ENCODE peak calls at places on chromosome 11, in eight cellular contexts. V, O, N, K, A, M, W and H are unnamed samples.

GRCh38 chr11:60078742-60079141 is 9.7 kb upstream of the MS4A2 start:
- DNase-seq in M (no peak), V (no peak), N (no peak), A (no peak), K (no peak), O (no peak), W (no peak), H (no peak)

GRCh38 chr11:133545199-133545709 is 13.0 kb upstream of the OPCML start:
- DNase-seq in V (peak; percentile 66), K (no peak), M (no peak), A (no peak), W (peak; percentile 68), N (no peak), O (no peak), H (no peak)

GRCh38 chr11:43021466-43021865 is 290.3 kb upstream of the API5 start:
- DNase-seq in A (no peak), K (no peak), V (peak; percentile 33), M (no peak), N (no peak), W (peak; percentile 59), O (no peak), H (no peak)

GRCh38 chr11:16511109-16511806 is 154.9 kb upstream of the SOX6 start:
- DNase-seq in O (peak; percentile 3), N (no peak), M (peak; percentile 77), W (no peak), V (no peak), A (no peak), K (peak; percentile 38), H (no peak)

GRCh38 chr11:120709808-120710207 is 198.3 kb downstream of the GRIK4 start:
- DNase-seq in K (no peak), W (no peak), M (no peak), V (no peak), A (no peak), O (no peak), N (peak; percentile 23), H (no peak)

GRCh38 chr11:71212871-71213559 is 39.4 kb downstream of the SHANK2 start:
- DNase-seq in W (peak; percentile 36), V (no peak), O (peak; percentile 54), N (no peak), K (no peak), A (no peak), M (peak; percentile 4), H (no peak)

GRCh38 chr11:70881948-70882715 is 370.2 kb downstream of the SHANK2 start:
- DNase-seq in N (no peak), M (no peak), O (no peak), V (peak; percentile 47), A (no peak), W (peak; percentile 66), K (no peak), H (no peak)

GRCh38 chr11:111762526-111762925 is 3.7 kb downstream of the PPP2R1B start:
- DNase-seq in A (no peak), K (no peak), V (no peak), M (no peak), W (no peak), N (no peak), O (no peak), H (no peak)

GRCh38 chr11:61895046-61895717 is 3.8 kb upstream of the FADS3 start:
- DNase-seq in O (no peak), N (no peak), V (no peak), M (no peak), A (no peak), K (no peak), W (no peak), H (no peak)

GRCh38 chr11:75313457-75314272 is 37.8 kb downstream of the ARRB1 start:
- DNase-seq in M (peak; percentile 44), N (peak; percentile 86), W (peak; percentile 74), O (peak; percentile 80), K (peak; percentile 47), A (no peak), V (no peak), H (no peak)

GRCh38 chr11:88050247-88050646 is 125.0 kb downstream of the RAB38 start:
- DNase-seq in K (no peak), A (no peak), W (no peak), V (no peak), M (no peak), N (no peak), O (no peak), H (no peak)

GRCh38 chr11:6572215-6572614 is 31.2 kb downstream of the RRP8 start:
- DNase-seq in A (peak; percentile 5), O (peak; percentile 81), V (no peak), N (no peak), W (no peak), M (peak; percentile 82), K (peak; percentile 54), H (no peak)

GRCh38 chr11:8814923-8815240 is 96.1 kb upstream of the AKIP1 start:
- DNase-seq in A (no peak), W (peak; percentile 48), V (no peak), M (peak; percentile 24), N (no peak), O (no peak), K (no peak), H (no peak)

DNA sequence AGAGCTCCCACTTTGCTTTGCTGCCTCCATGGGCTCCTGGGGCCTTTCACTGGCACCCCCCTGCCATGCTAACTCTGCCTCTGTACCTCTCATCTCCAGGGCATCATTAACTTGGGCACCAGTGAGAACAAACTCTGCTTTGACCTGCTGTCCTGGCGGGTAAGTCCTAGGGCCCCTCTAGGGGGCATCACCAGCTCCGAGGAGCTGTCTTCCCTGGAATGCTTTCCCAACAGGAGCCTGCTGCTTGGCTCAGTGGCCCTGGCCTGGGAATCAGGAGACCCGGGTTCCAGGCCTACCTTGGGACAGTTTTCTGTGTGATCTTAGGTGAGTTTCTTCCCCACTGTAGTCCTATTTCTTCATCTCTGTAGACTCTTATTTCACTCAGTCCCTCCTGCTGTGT is 5.1 kb downstream of the ACCS start:
- DNase-seq in M (no peak), V (peak; percentile 52), O (no peak), A (no peak), N (no peak), W (peak; percentile 70), K (no peak), H (no peak)
- TF ChIP-seq CTCF in M (no peak), V (peak; percentile 49), O (no peak), A (no peak), N (no peak), W (peak; percentile 59), K (no peak), H (no peak)

GRCh38 chr11:28481673-28482480 is 373.7 kb downstream of the METTL15 start:
- DNase-seq in O (no peak), A (no peak), K (no peak), N (no peak), M (no peak), W (no peak), V (no peak), H (no peak)

GRCh38 chr11:28476053-28476452 is 367.9 kb downstream of the METTL15 start:
- DNase-seq in O (peak; percentile 42), W (no peak), K (no peak), M (peak; percentile 23), V (peak; percentile 12), A (no peak), N (no peak), H (no peak)

GRCh38 chr11:28482666-28483065 is 374.5 kb downstream of the METTL15 start:
- DNase-seq in V (no peak), K (no peak), O (no peak), N (no peak), A (no peak), W (no peak), M (no peak), H (no peak)

GRCh38 chr11:28472904-28473303 is 364.7 kb downstream of the METTL15 start:
- DNase-seq in M (no peak), K (no peak), N (no peak), O (no peak), V (no peak), A (no peak), W (no peak), H (no peak)

GRCh38 chr11:28476864-28477263 is 368.7 kb downstream of the METTL15 start:
- DNase-seq in A (no peak), W (no peak), N (no peak), V (no peak), M (no peak), O (no peak), K (no peak), H (no peak)
- TF ChIP-seq CTCF in A (no peak), W (no peak), N (no peak), V (no peak), M (no peak), O (no peak), K (no peak), H (no peak)

GRCh38 chr11:32659672-32660071 is 76.0 kb downstream of the EIF3M start:
- DNase-seq in N (no peak), K (no peak), M (no peak), W (no peak), A (no peak), O (no peak), V (no peak), H (no peak)

DNA sequence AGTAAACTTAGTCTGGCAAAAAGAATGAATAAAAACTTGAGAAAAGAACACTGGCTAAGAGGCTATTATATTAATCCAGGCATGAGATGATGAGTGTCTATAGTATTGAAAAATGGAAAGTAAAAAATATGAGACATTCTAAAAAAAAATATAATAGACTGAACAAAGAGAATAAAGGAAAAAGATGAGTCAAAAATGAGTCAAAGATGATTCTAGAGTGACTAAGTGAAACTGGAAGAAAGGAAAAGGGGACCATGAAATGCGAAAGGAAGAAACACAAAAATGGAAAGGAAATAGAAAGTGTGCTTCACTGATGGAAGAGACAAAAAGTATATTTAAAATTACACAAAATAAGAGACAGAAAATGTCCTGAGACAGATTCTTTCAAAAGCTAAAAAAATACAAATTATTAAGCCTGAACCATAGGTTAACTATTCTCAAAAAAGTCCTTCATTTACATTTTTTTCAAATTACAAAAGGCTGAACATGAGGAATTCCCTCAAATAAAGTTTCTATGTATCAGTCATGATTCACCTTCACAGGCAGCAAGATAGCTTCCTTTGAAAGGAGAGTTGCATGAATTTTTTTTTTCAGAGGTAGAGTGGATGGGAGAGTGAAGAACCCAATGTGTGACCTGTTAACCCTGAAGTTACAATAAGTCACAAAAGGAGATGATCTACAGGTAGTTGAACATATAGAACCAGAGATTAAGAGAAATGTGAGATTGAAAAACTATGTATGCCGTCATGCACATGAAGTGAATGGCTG is 75.2 kb downstream of the EIF3M start:
- DNase-seq in K (no peak), N (no peak), A (no peak), O (no peak), W (no peak), V (no peak), M (peak; percentile 41), H (no peak)
- TF ChIP-seq CTCF in K (no peak), N (no peak), A (no peak), O (no peak), W (no peak), V (no peak), M (no peak), H (no peak)

DNA sequence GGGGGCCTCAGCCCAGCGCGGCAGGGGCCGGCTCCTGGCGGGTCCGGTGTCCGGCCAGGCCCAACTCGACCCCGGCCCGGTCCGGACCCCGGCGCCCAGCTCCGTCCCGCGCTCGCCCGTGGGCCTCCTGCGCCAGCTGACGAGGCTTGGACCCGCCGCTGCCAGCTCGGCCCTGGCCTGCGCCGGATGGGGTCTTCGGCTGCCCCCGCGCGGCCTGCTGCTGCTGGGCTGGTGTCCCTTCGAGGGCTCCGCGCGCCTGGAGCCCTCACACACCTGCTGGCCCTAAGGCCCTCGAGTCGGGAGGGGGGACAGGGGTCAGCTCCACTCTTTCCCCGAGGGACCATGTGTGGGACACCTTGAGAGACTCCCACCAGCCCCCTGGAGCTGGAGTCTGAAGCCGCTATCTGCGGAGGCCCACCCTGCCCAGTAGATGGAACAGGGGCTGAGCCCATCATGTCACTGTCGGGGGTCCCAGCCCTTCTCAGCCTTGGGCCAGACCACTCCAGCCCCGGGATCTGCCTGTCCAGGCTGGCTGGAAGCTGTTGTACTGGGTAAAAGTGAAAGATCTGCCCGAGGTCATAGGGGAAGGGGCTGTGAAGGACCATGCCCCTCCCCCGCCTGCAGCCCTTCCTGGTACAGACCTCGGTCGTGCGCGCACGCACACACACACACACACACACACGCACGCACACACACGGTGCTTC is 768 bp upstream of the CDKN1C start:
- DNase-seq in A (no peak), O (peak; percentile 57), W (peak; percentile 86), K (no peak), V (peak; percentile 65), N (no peak), M (peak; percentile 17), H (no peak)
- TF ChIP-seq CTCF in A (no peak), O (peak; percentile 24), W (peak; percentile 60), K (peak; percentile 12), V (peak; percentile 67), N (peak; percentile 61), M (peak; percentile 35), H (no peak)